ENCODE peak calls at places on chromosomes 5 and 9, in five cellular contexts. H is neural progenitor cell, G is hepatocyte, Q is MM.1S, A is PC-3. R is an unnamed sample. For H3K36me3, the result is how much of the 10 kb centered on the place peaks cover.

GRCh38 chr5:167478156-167478555 is 813.3 kb upstream of the WWC1 start:
- DNase-seq in A (no peak), G (no peak), H (no peak), Q (no peak), R (no peak)

GRCh38 chr5:87132696-87133095 is 135.0 kb upstream of the RASA1 start:
- DNase-seq in G (no peak), A (peak), H (no peak), Q (no peak), R (peak)

GRCh38 chr5:103587185-103587748 is 24.7 kb upstream of the NUDT12 start:
- DNase-seq in A (peak), G (peak), H (peak), Q (peak), R (peak)

GRCh38 chr5:179314606-179315355 is 30.5 kb downstream of the ADAMTS2 start:
- DNase-seq in A (no peak), Q (no peak), G (no peak), H (no peak), R (peak)

GRCh38 chr9:136741885-136742568 is 713 bp downstream of the LCN10 start:
- DNase-seq in A (no peak), H (peak), Q (no peak), G (no peak), R (no peak)

GRCh38 chr5:145925803-145926202 is 10.6 kb upstream of the SH3RF2 start:
- DNase-seq in Q (no peak), A (no peak), G (no peak), H (no peak), R (peak)

GRCh38 chr5:172541764-172542120 is 87.4 kb upstream of the SH3PXD2B start:
- DNase-seq in H (no peak), Q (no peak), G (no peak), A (no peak), R (no peak)

GRCh38 chr5:157710887-157711286 is 20.3 kb upstream of the THG1L start:
- DNase-seq in Q (no peak), A (peak), H (no peak), G (no peak), R (peak)

GRCh38 chr5:55226027-55226933 is 835 bp downstream of the MCIDAS start:
- DNase-seq in Q (peak), H (peak), G (peak), A (peak), R (peak)

GRCh38 chr5:103829585-103829984 is 267.0 kb upstream of the NUDT12 start:
- DNase-seq in G (no peak), H (peak), Q (no peak), A (peak), R (no peak)

GRCh38 chr5:76529464-76530344 is 93.5 kb downstream of the F2RL2 start:
- DNase-seq in G (no peak), A (no peak), Q (no peak), H (no peak), R (no peak)

GRCh38 chr5:66015296-66015960 is 89.1 kb downstream of the ERBIN start:
- DNase-seq in A (peak), Q (no peak), G (no peak), H (no peak), R (no peak)

GRCh38 chr9:130626249-130626982 is 38.0 kb upstream of the PRDM12 start:
- DNase-seq in Q (no peak), G (no peak), A (no peak), H (peak), R (no peak)
- H3K36me3 ChIP-seq in Q (under half), G (under half), A (under half), H (under half), R (under half)

GRCh38 chr9:134260801-134261200 is 65.5 kb upstream of the RXRA start:
- DNase-seq in G (no peak), Q (no peak), H (no peak), A (no peak), R (no peak)

GRCh38 chr9:134263575-134263974 is 62.7 kb upstream of the RXRA start:
- DNase-seq in G (peak), Q (no peak), H (no peak), A (no peak), R (no peak)

GRCh38 chr9:134264169-134264568 is 62.1 kb upstream of the RXRA start:
- DNase-seq in Q (no peak), A (no peak), G (no peak), H (no peak), R (no peak)

GRCh38 chr9:134259708-134260107 is 66.5 kb upstream of the RXRA start:
- DNase-seq in A (no peak), Q (no peak), H (no peak), G (no peak), R (no peak)

DNA sequence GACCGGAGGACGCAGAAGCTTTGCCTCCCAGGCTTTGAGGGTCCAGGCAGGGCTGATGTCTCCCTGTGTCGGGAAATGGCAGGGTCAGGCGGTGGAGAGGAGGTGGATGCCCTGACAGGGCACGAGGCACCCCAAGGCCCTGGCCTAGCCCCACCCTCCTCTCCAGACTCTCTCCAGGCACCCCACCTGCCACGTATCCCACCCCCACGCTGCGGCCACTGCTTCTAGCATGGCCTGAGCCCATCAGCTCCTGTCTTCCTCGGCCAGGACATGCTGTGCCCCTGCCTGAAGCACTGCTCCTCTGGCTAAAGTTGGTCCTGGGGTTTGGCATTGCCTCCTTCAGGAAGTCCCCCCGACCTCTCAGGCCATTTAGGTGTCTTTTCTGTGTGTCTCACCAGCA is 64.2 kb upstream of the RXRA start:
- DNase-seq in A (no peak), H (no peak), Q (no peak), G (no peak), R (no peak)
- TF ChIP-seq EZH2phosphoT487 in A (no peak), H (no peak), Q (no peak), G (no peak), R (no peak)

DNA sequence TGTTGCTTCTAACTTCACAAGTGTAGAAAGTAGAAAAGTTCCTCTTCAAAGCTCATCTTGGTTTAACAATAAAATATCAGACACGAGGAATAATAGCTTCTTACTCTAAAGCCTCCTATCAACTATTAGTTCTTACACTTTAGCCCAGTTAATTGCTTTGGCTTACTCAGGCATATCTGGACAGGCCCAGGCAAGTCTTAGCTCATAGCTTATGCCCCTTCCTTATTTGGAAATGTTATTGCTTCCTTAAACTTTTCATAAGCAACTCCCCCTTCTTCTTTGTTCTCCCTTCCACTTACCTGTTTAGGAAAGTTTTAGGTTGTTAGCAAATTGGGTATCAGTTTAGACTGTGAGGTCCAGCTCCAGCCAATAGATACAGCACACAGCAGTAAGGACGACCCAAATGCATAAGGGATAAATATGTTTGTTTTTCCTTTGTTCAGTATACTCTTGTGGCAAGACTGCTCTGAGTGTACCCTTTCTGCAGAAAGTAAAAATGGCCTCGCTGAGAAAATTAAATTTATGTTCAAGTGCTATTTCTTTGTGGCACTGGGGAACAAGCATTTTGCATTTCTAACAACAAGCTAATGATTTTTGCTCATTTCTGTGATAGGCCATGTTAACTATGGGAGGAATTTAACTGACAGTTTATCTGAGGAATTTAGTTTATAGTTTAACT is 162.1 kb downstream of the SMC2 start:
- DNase-seq in Q (no peak), H (no peak), A (no peak), G (no peak), R (no peak)
- H2AFZ ChIP-seq in Q (no peak), H (peak), A (no peak), G (no peak), R (no peak)

GRCh38 chr5:126809932-126810331 is 33.0 kb downstream of the LMNB1 start:
- DNase-seq in Q (no peak), H (no peak), G (no peak), A (no peak), R (no peak)
- H3K36me3 ChIP-seq in Q (under half), H (half or more), G (under half), A (half or more), R (under half)

DNA sequence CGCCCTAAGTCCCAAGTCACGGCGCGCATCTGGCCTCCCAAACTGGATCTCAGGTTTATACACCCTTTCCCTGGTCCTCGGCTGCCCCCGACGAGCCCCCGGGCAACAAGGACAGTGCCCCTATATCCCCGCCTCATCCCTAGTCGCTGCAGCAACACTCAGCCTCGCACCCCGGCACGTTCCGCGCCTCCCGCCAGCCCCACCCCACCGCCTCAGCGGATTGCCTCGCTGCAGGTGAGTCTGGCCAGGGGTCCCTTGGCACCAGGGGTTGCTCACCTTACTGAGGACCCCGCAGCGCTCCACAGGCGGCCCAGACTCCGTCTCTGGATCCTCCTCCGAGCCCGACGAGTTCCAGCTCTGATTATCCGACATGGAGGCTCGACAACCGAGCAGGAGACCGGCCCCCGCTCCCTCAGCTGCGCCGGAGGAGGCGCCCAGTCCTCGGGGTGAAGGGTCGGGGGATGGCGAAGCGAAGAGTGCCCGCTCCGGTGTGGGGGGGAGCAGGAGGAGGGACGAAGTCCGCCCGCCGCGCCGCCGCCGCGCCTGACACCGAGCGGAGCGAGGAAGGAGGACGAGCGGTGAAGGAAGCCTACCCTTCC is 494 bp downstream of the CERT1 start:
- DNase-seq in A (peak), Q (peak), H (peak), G (peak), R (peak)
- TF ChIP-seq EZH2phosphoT487 in A (no peak), Q (no peak), H (no peak), G (no peak), R (no peak)

GRCh38 chr5:174235993-174236528 is 190.6 kb downstream of the NSG2 start:
- DNase-seq in G (no peak), H (no peak), Q (no peak), A (no peak), R (no peak)

GRCh38 chr5:174239718-174240117 is 194.2 kb downstream of the NSG2 start:
- DNase-seq in G (no peak), A (peak), Q (no peak), H (no peak), R (peak)

GRCh38 chr5:174231961-174232487 is 186.5 kb downstream of the NSG2 start:
- DNase-seq in G (no peak), A (no peak), Q (no peak), H (no peak), R (no peak)

GRCh38 chr5:174234388-174234787 is 188.9 kb downstream of the NSG2 start:
- DNase-seq in H (no peak), G (no peak), A (no peak), Q (no peak), R (no peak)

GRCh38 chr5:174235226-174235992 is 189.9 kb downstream of the NSG2 start:
- DNase-seq in G (no peak), H (no peak), A (no peak), Q (no peak), R (no peak)
- H2AFZ ChIP-seq in G (no peak), H (no peak), A (no peak), Q (no peak), R (no peak)

GRCh38 chr5:204462-204861 is 13.2 kb downstream of the LRRC14B start:
- DNase-seq in Q (no peak), H (no peak), G (no peak), A (no peak), R (no peak)
- H3K36me3 ChIP-seq in Q (under half), H (under half), G (under half), A (under half), R (under half)

GRCh38 chr9:71490810-71491209 is 277.5 kb downstream of the CEMIP2 start:
- DNase-seq in H (peak), Q (peak), G (no peak), A (peak), R (peak)

GRCh38 chr9:71483457-71483856 is 284.9 kb downstream of the CEMIP2 start:
- DNase-seq in H (peak), Q (no peak), G (no peak), A (no peak), R (no peak)

GRCh38 chr9:71487046-71487445 is 281.3 kb downstream of the CEMIP2 start:
- DNase-seq in G (peak), Q (no peak), A (no peak), H (peak), R (peak)

GRCh38 chr9:71485306-71485705 is 283.0 kb downstream of the CEMIP2 start:
- DNase-seq in G (no peak), A (no peak), Q (no peak), H (no peak), R (no peak)
- TF ChIP-seq EZH2phosphoT487 in G (no peak), A (no peak), Q (no peak), H (no peak), R (no peak)

GRCh38 chr5:72057816-72058215 is 49.5 kb upstream of the MAP1B start:
- DNase-seq in Q (no peak), A (no peak), H (no peak), G (no peak), R (no peak)
- H2AFZ ChIP-seq in Q (no peak), A (no peak), H (no peak), G (no peak), R (no peak)

GRCh38 chr5:60634054-60634453 is 65.9 kb downstream of the DEPDC1B start:
- DNase-seq in Q (no peak), G (no peak), H (no peak), A (no peak), R (peak)

GRCh38 chr5:60630836-60631235 is 69.1 kb downstream of the DEPDC1B start:
- DNase-seq in A (no peak), H (no peak), G (no peak), Q (no peak), R (no peak)

GRCh38 chr5:60633336-60633735 is 66.6 kb downstream of the DEPDC1B start:
- DNase-seq in A (no peak), H (no peak), Q (no peak), G (peak), R (peak)

GRCh38 chr5:60630179-60630578 is 69.8 kb downstream of the DEPDC1B start:
- DNase-seq in H (no peak), A (no peak), G (no peak), Q (no peak), R (no peak)

DNA sequence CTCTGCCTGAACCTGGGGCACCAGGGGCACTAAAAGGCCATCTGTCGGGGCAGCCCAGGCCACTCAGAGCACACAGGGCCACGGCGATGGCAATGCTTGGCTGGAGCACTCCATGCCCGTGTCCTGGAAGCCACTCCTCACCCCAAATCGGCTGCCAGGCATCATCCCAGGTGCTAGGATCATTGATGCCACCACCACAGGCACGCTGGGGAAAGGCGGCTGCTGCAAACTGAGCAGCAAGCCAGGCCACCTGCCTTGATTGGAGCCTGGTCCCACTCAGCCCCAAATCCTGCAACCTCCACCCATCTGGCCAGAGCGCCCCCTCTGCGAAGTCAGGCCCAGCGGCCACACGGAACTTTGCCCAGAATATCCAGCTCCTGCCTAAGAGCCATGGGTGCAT is 67.8 kb downstream of the DEPDC1B start:
- DNase-seq in A (no peak), H (no peak), G (no peak), Q (no peak), R (no peak)
- H3K36me3 ChIP-seq in A (under half), H (under half), G (under half), Q (under half), R (under half)